ENCODE peak calls at places on chromosomes 11 and 22, in seven cellular contexts. D, W, L, Y, M, Z and C are unnamed samples.

GRCh38 chr22:24161485-24161884 is 19.8 kb upstream of the SUSD2 start:
- DNase-seq in D (no peak), W (no peak), L (no peak), Y (no peak), M (no peak), Z (no peak), C (no peak)

GRCh38 chr11:123407124-123407995 is 22.7 kb upstream of the GRAMD1B start:
- DNase-seq in D (peak; percentile 72), W (no peak), L (no peak), Y (no peak), M (peak; percentile 95), Z (peak; percentile 88), C (peak; percentile 74)

GRCh38 chr11:12235549-12235944 is 125.2 kb downstream of the MICAL2 start:
- DNase-seq in D (peak; percentile 40), W (no peak), L (no peak), Y (no peak), M (peak; percentile 43), Z (peak; percentile 59), C (no peak)

GRCh38 chr11:75588067-75588481 is 26.0 kb downstream of the SERPINH1 start:
- DNase-seq in D (no peak), W (no peak), L (no peak), Y (no peak), M (no peak), Z (no peak), C (no peak)

GRCh38 chr11:119258180-119258579 is 52.0 kb downstream of the CBL start:
- DNase-seq in D (no peak), W (no peak), L (no peak), Y (no peak), M (no peak), Z (no peak), C (no peak)

GRCh38 chr11:17389205-17389956 is 922 bp upstream of the KCNJ11 start:
- DNase-seq in D (peak; percentile 49), W (no peak), L (peak; percentile 55), Y (peak; percentile 86), M (peak; percentile 93), Z (peak; percentile 86), C (no peak)

GRCh38 chr11:18490736-18491485 is 35.3 kb downstream of the LDHAL6A start:
- DNase-seq in D (no peak), W (no peak), L (no peak), Y (no peak), M (no peak), Z (no peak), C (no peak)

GRCh38 chr11:98835336-98835735 is 185.4 kb upstream of the CNTN5 start:
- DNase-seq in D (no peak), W (no peak), L (no peak), Y (no peak), M (no peak), Z (peak; percentile 1), C (no peak)

GRCh38 chr11:131302831-131303230 is 67.6 kb upstream of the NTM start:
- DNase-seq in D (no peak), W (no peak), L (no peak), Y (no peak), M (peak; percentile 77), Z (no peak), C (peak; percentile 31)

GRCh38 chr11:102226702-102227101 is 90.6 kb upstream of the BIRC3 start:
- DNase-seq in D (peak; percentile 80), W (no peak), L (no peak), Y (no peak), M (no peak), Z (no peak), C (peak; percentile 90)

GRCh38 chr11:79860336-79860735 is 419.5 kb upstream of the TENM4 start:
- DNase-seq in D (no peak), W (no peak), L (no peak), Y (no peak), M (peak; percentile 17), Z (peak; percentile 7), C (no peak)

GRCh38 chr11:59418151-59418550 is 8.1 kb downstream of the OR5A2 start:
- DNase-seq in D (no peak), W (no peak), L (no peak), Y (no peak), M (no peak), Z (no peak), C (no peak)

GRCh38 chr22:25104367-25104766 is 95.3 kb upstream of the CRYBB3 start:
- DNase-seq in D (no peak), W (no peak), L (no peak), Y (no peak), M (no peak), Z (no peak), C (no peak)

GRCh38 chr22:49855491-49855911 is 1.9 kb downstream of the ZBED4 start:
- DNase-seq in D (peak; percentile 31), W (no peak), L (no peak), Y (no peak), M (peak; percentile 2), Z (no peak), C (peak; percentile 13)

GRCh38 chr11:70651036-70651435 is 252.7 kb downstream of the CTTN start:
- DNase-seq in D (no peak), W (no peak), L (no peak), Y (no peak), M (no peak), Z (no peak), C (no peak)

GRCh38 chr22:44493206-44493605 is 4.8 kb downstream of the RTL6 start:
- DNase-seq in D (no peak), W (no peak), L (no peak), Y (no peak), M (no peak), Z (no peak), C (no peak)

GRCh38 chr11:134503596-134503995 is 91.6 kb upstream of the B3GAT1 start:
- DNase-seq in D (no peak), W (no peak), L (no peak), Y (no peak), M (no peak), Z (no peak), C (no peak)

GRCh38 chr22:27775698-27776409 is 25.7 kb downstream of the MN1 start:
- DNase-seq in D (no peak), W (no peak), L (no peak), Y (no peak), M (no peak), Z (peak; percentile 52), C (no peak)

GRCh38 chr11:105860105-105860504 is 161.9 kb downstream of the MSANTD4 start:
- DNase-seq in D (no peak), W (no peak), L (no peak), Y (no peak), M (no peak), Z (no peak), C (no peak)

GRCh38 chr11:108369064-108369463 is 98.3 kb downstream of the C11orf65 start:
- DNase-seq in D (peak; percentile 10), W (no peak), L (no peak), Y (no peak), M (no peak), Z (no peak), C (no peak)